ENCODE peak calls at places on chromosomes 16 and 17, in nine cellular contexts. E is aorta; M is HepG2; Y is renal cortical epithelial cell; C is left ventricle myocardium superior; L is fibroblast of pulmonary artery; Q is anterior cingulate cortex; H is hepatic stellate cell; W is activated naive CD4-positive, alpha-beta T cell. A is an unnamed sample.

GRCh38 chr17:31216053-31216751 is 80.8 kb downstream of the OMG start:
- DNase-seq in L (peak; percentile 85), C (no peak), Q (no peak), H (peak; percentile 40), M (peak; percentile 12), E (no peak), W (no peak), Y (peak; percentile 72), A (peak; percentile 72)

GRCh38 chr16:50480206-50480605 is 68.0 kb upstream of the NKD1 start:
- DNase-seq in Q (no peak), W (no peak), E (no peak), L (no peak), H (no peak), Y (no peak), C (no peak), M (no peak), A (no peak)

GRCh38 chr17:15963670-15964110 is 18.8 kb downstream of the ADORA2B start:
- DNase-seq in E (no peak), Y (peak; percentile 76), Q (no peak), M (no peak), C (no peak), L (peak; percentile 74), W (no peak), H (no peak), A (no peak)

GRCh38 chr17:75828741-75829140 is 15.5 kb downstream of the UNC13D start:
- DNase-seq in M (no peak), C (no peak), E (no peak), W (no peak), L (no peak), Y (no peak), Q (no peak), H (no peak), A (no peak)

GRCh38 chr17:36807496-36808180 is 129.6 kb upstream of the LHX1 start:
- DNase-seq in H (no peak), Q (no peak), Y (no peak), C (no peak), E (no peak), L (no peak), M (no peak), W (no peak), A (peak; percentile 39)

GRCh38 chr17:66715745-66716156 is 119.2 kb upstream of the CACNG5 start:
- DNase-seq in Y (peak; percentile 71), Q (no peak), C (no peak), H (peak; percentile 60), E (no peak), L (peak; percentile 78), M (peak; percentile 69), W (no peak), A (peak; percentile 89)

GRCh38 chr17:15112881-15113617 is 152.1 kb downstream of the PMP22 start:
- DNase-seq in Q (no peak), M (no peak), H (no peak), W (no peak), C (no peak), L (no peak), E (no peak), Y (no peak), A (peak; percentile 63)

GRCh38 chr17:66446419-66446818 is 144.0 kb downstream of the PRKCA start:
- DNase-seq in C (no peak), Q (no peak), H (no peak), Y (no peak), E (no peak), W (no peak), M (no peak), L (no peak), A (no peak)

GRCh38 chr17:5580367-5580766 is 3.9 kb downstream of the NLRP1 start:
- DNase-seq in L (peak; percentile 74), H (no peak), W (no peak), Y (peak; percentile 67), Q (no peak), M (no peak), E (no peak), C (no peak), A (no peak)

GRCh38 chr16:67544329-67544841 is 15.8 kb downstream of the RIPOR1 start:
- DNase-seq in M (no peak), Q (no peak), C (peak; percentile 26), H (peak; percentile 5), E (no peak), L (no peak), W (no peak), Y (no peak), A (no peak)

GRCh38 chr17:76844846-76845245 is 23.4 kb upstream of the MGAT5B start:
- DNase-seq in Q (no peak), C (no peak), Y (no peak), W (no peak), M (no peak), H (no peak), E (no peak), L (no peak), A (no peak)

GRCh38 chr16:57619606-57620315 is 8.7 kb upstream of the ADGRG1 start:
- DNase-seq in M (peak; percentile 46), Y (no peak), L (no peak), C (no peak), E (peak; percentile 57), Q (no peak), H (no peak), W (no peak), A (peak; percentile 89)

GRCh38 chr16:35391328-35391727 is 1931.9 kb downstream of the TP53TG3F start:
- DNase-seq in Q (no peak), E (no peak), Y (peak; percentile 15), M (peak; percentile 43), H (no peak), L (peak; percentile 37), W (no peak), C (peak; percentile 41), A (peak; percentile 1)

GRCh38 chr17:70855401-70856054 is 686.2 kb downstream of the KCNJ2 start:
- DNase-seq in Q (no peak), E (no peak), C (no peak), L (no peak), Y (peak; percentile 14), M (no peak), H (no peak), W (no peak), A (peak; percentile 49)

GRCh38 chr16:82694239-82694874 is 67.6 kb downstream of the CDH13 start:
- DNase-seq in W (no peak), E (no peak), Y (no peak), Q (no peak), H (peak; percentile 42), M (no peak), C (no peak), L (peak; percentile 35), A (no peak)

GRCh38 chr17:70241071-70241470 is 71.7 kb downstream of the KCNJ2 start:
- DNase-seq in W (no peak), Y (no peak), H (no peak), M (no peak), L (no peak), Q (no peak), E (no peak), C (no peak), A (no peak)

GRCh38 chr17:9628509-9628908 is 16.8 kb upstream of the USP43 start:
- DNase-seq in M (no peak), Q (peak; percentile 19), H (no peak), W (no peak), Y (no peak), E (no peak), C (no peak), L (no peak), A (no peak)

GRCh38 chr17:11880714-11881113 is 116.6 kb downstream of the ZNF18 start:
- DNase-seq in Q (no peak), E (no peak), H (no peak), Y (peak; percentile 1), W (no peak), M (peak; percentile 52), C (no peak), L (no peak), A (peak; percentile 78)

GRCh38 chr17:27846042-27846655 is 45.8 kb upstream of the NOS2 start:
- DNase-seq in C (no peak), Q (no peak), H (no peak), M (no peak), Y (no peak), E (no peak), L (no peak), W (peak; percentile 18), A (no peak)

GRCh38 chr17:41547378-41547841 is 19.3 kb upstream of the KRT19 start:
- DNase-seq in Q (no peak), C (no peak), M (no peak), Y (no peak), L (peak; percentile 61), H (no peak), E (peak; percentile 67), W (no peak), A (peak; percentile 59)

GRCh38 chr17:64343833-64344637 is 46.6 kb downstream of the PECAM1 start:
- DNase-seq in M (peak; percentile 74), Y (peak; percentile 95), L (peak; percentile 99), H (peak; percentile 37), C (peak; percentile 76), E (peak; percentile 81), Q (peak; percentile 13), W (no peak), A (peak; percentile 73)

GRCh38 chr17:29136998-29137730 is 43.0 kb downstream of the MYO18A start:
- DNase-seq in Y (peak; percentile 22), Q (no peak), E (no peak), H (no peak), W (no peak), M (no peak), C (no peak), L (no peak), A (no peak)

GRCh38 chr17:72125226-72125651 is 4.4 kb downstream of the SOX9 start:
- DNase-seq in Y (no peak), H (no peak), M (peak; percentile 77), L (peak; percentile 24), W (no peak), Q (no peak), C (no peak), E (no peak), A (peak; percentile 60)

GRCh38 chr16:84292032-84292431 is 2.6 kb upstream of the WFDC1 start:
- DNase-seq in E (no peak), W (no peak), C (no peak), Y (peak; percentile 35), L (no peak), H (no peak), Q (no peak), M (no peak), A (no peak)

GRCh38 chr17:6420173-6420641 is 14.7 kb downstream of the AIPL1 start:
- DNase-seq in L (peak; percentile 20), C (no peak), M (no peak), E (no peak), W (peak; percentile 9), Y (no peak), Q (no peak), H (no peak), A (peak; percentile 54)

GRCh38 chr17:74712756-74713155 is at the start of gene CD300LF:
- DNase-seq in C (peak; percentile 41), Q (no peak), H (no peak), Y (no peak), M (no peak), W (no peak), L (no peak), E (no peak), A (no peak)

GRCh38 chr17:50052822-50053653 is 2.9 kb upstream of the ITGA3 start:
- DNase-seq in C (peak; percentile 56), Y (no peak), H (peak; percentile 85), L (peak; percentile 92), W (no peak), E (peak; percentile 76), M (peak; percentile 57), Q (no peak), A (peak; percentile 97)

GRCh38 chr17:42809250-42809649 is 10.6 kb downstream of the CNTD1 start:
- DNase-seq in E (no peak), W (no peak), L (peak; percentile 89), H (peak; percentile 62), Y (peak; percentile 61), C (no peak), M (no peak), Q (peak; percentile 36), A (no peak)

GRCh38 chr16:77322757-77323156 is 112.1 kb downstream of the ADAMTS18 start:
- DNase-seq in Y (no peak), Q (no peak), L (no peak), C (no peak), H (no peak), M (no peak), W (no peak), E (no peak), A (no peak)

GRCh38 chr16:30010817-30011504 is at the start of gene DOC2A:
- DNase-seq in W (peak; percentile 40), Q (no peak), M (no peak), E (no peak), H (no peak), C (no peak), L (no peak), Y (no peak), A (peak; percentile 85)

GRCh38 chr16:74169687-74170522 is 126.7 kb upstream of the PSMD7 start:
- DNase-seq in M (no peak), C (no peak), H (no peak), E (no peak), Y (no peak), L (peak; percentile 24), Q (no peak), W (no peak), A (peak; percentile 23)